ENCODE peak calls at places on chromosomes 11 and 22, in eight cellular contexts. One of them, this sample, is unnamed.

GRCh38 chr11:116890193-116890592 is 52.8 kb upstream of the APOA1 start:
- DNase-seq in neural progenitor cell: no peak
- DNase-seq in IMR-90: peak
- DNase-seq in Caco-2: no peak
- DNase-seq in endodermal cell: no peak
- DNase-seq in transverse colon: no peak
- DNase-seq in tibial nerve: no peak
- DNase-seq in astrocyte of the cerebellum: no peak
- DNase-seq in this sample: no peak

GRCh38 chr11:22558638-22559037 is 67.0 kb downstream of the FANCF start:
- DNase-seq in neural progenitor cell: no peak
- DNase-seq in IMR-90: peak
- DNase-seq in Caco-2: no peak
- DNase-seq in endodermal cell: no peak
- DNase-seq in transverse colon: no peak
- DNase-seq in tibial nerve: no peak
- DNase-seq in astrocyte of the cerebellum: no peak
- DNase-seq in this sample: no peak

GRCh38 chr11:77200869-77201268 is 72.8 kb downstream of the MYO7A start:
- DNase-seq in neural progenitor cell: no peak
- DNase-seq in IMR-90: no peak
- DNase-seq in Caco-2: no peak
- DNase-seq in endodermal cell: no peak
- DNase-seq in transverse colon: no peak
- DNase-seq in tibial nerve: no peak
- DNase-seq in astrocyte of the cerebellum: no peak
- DNase-seq in this sample: no peak

GRCh38 chr22:40904101-40904500 is 42.2 kb upstream of the DNAJB7 start:
- DNase-seq in neural progenitor cell: no peak
- DNase-seq in IMR-90: no peak
- DNase-seq in Caco-2: no peak
- DNase-seq in endodermal cell: no peak
- DNase-seq in transverse colon: no peak
- DNase-seq in tibial nerve: no peak
- DNase-seq in astrocyte of the cerebellum: no peak
- DNase-seq in this sample: no peak

GRCh38 chr11:78226684-78227680 is 38.3 kb downstream of the USP35 start:
- DNase-seq in neural progenitor cell: no peak
- DNase-seq in IMR-90: no peak
- DNase-seq in Caco-2: no peak
- DNase-seq in endodermal cell: no peak
- DNase-seq in transverse colon: no peak
- DNase-seq in tibial nerve: no peak
- DNase-seq in astrocyte of the cerebellum: no peak
- DNase-seq in this sample: no peak

GRCh38 chr22:19132153-19132552 is 1.0 kb downstream of the TSSK2 start:
- DNase-seq in neural progenitor cell: no peak
- DNase-seq in IMR-90: no peak
- DNase-seq in Caco-2: no peak
- DNase-seq in endodermal cell: no peak
- DNase-seq in transverse colon: no peak
- DNase-seq in tibial nerve: no peak
- DNase-seq in astrocyte of the cerebellum: no peak
- DNase-seq in this sample: no peak

GRCh38 chr11:83280256-83280655 is 5.9 kb downstream of the CCDC90B start:
- DNase-seq in neural progenitor cell: no peak
- DNase-seq in IMR-90: no peak
- DNase-seq in Caco-2: no peak
- DNase-seq in endodermal cell: no peak
- DNase-seq in transverse colon: no peak
- DNase-seq in tibial nerve: no peak
- DNase-seq in astrocyte of the cerebellum: no peak
- DNase-seq in this sample: no peak

GRCh38 chr11:118156531-118157185 is 4.0 kb upstream of the SCN4B start:
- DNase-seq in neural progenitor cell: peak
- DNase-seq in IMR-90: no peak
- DNase-seq in Caco-2: peak
- DNase-seq in endodermal cell: peak
- DNase-seq in transverse colon: no peak
- DNase-seq in tibial nerve: no peak
- DNase-seq in astrocyte of the cerebellum: no peak
- DNase-seq in this sample: peak

GRCh38 chr11:86954288-86955110 is 696 bp downstream of the FZD4 start:
- DNase-seq in neural progenitor cell: peak
- DNase-seq in IMR-90: no peak
- DNase-seq in Caco-2: peak
- DNase-seq in endodermal cell: peak
- DNase-seq in transverse colon: peak
- DNase-seq in tibial nerve: no peak
- DNase-seq in astrocyte of the cerebellum: no peak
- DNase-seq in this sample: no peak

GRCh38 chr11:66072518-66072917 is 2.4 kb downstream of the PACS1 start:
- DNase-seq in neural progenitor cell: no peak
- DNase-seq in IMR-90: no peak
- DNase-seq in Caco-2: no peak
- DNase-seq in endodermal cell: peak
- DNase-seq in transverse colon: no peak
- DNase-seq in tibial nerve: no peak
- DNase-seq in astrocyte of the cerebellum: no peak
- DNase-seq in this sample: no peak

GRCh38 chr11:66073669-66074068 is 3.6 kb downstream of the PACS1 start:
- DNase-seq in neural progenitor cell: no peak
- DNase-seq in IMR-90: no peak
- DNase-seq in Caco-2: no peak
- DNase-seq in endodermal cell: no peak
- DNase-seq in transverse colon: no peak
- DNase-seq in tibial nerve: no peak
- DNase-seq in astrocyte of the cerebellum: no peak
- DNase-seq in this sample: no peak

GRCh38 chr11:66069715-66070603 is at the start of gene PACS1:
- DNase-seq in neural progenitor cell: peak
- DNase-seq in IMR-90: peak
- DNase-seq in Caco-2: peak
- DNase-seq in endodermal cell: peak
- DNase-seq in transverse colon: peak
- DNase-seq in tibial nerve: peak
- DNase-seq in astrocyte of the cerebellum: no peak
- DNase-seq in this sample: peak

GRCh38 chr11:66070604-66071325 is 693 bp downstream of the PACS1 start:
- DNase-seq in neural progenitor cell: peak
- DNase-seq in IMR-90: peak
- DNase-seq in Caco-2: peak
- DNase-seq in endodermal cell: peak
- DNase-seq in transverse colon: peak
- DNase-seq in tibial nerve: no peak
- DNase-seq in astrocyte of the cerebellum: no peak
- DNase-seq in this sample: no peak

DNA sequence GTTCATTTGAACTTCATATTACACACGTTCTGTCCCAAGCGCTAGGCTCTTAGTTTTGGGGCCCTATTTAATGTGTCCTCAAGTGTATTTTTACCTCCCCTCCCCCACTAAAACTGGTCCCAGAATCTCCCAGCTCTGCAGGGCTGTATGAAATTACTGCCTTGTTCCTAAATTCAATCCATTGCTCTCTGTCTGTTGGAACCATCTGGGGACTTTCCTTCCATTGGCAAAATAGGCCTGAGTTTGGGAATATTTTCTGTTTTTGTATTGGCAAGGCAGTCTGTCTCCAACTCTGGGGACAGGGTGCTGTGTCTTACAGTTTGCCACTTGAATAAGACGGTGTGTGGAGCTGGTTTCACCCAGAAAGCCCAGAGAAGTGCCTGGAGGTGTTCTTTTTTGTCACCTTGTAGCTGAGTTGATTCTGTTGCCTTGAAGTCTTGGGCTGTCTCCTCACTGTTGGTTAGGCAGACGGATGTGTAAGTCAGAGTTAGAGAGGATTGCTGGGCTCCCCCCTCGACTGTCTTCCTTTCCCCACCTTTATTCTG is 1.3 kb downstream of the PACS1 start:
- DNase-seq in neural progenitor cell: no peak
- DNase-seq in IMR-90: no peak
- DNase-seq in Caco-2: no peak
- DNase-seq in endodermal cell: no peak
- DNase-seq in transverse colon: no peak
- DNase-seq in tibial nerve: no peak
- DNase-seq in astrocyte of the cerebellum: no peak
- DNase-seq in this sample: no peak
- H3K4me3 ChIP-seq in neural progenitor cell: peak
- H3K4me3 ChIP-seq in IMR-90: peak
- H3K4me3 ChIP-seq in Caco-2: peak
- H3K4me3 ChIP-seq in endodermal cell: peak
- H3K4me3 ChIP-seq in transverse colon: peak
- H3K4me3 ChIP-seq in tibial nerve: peak
- H3K4me3 ChIP-seq in astrocyte of the cerebellum: peak
- H3K4me3 ChIP-seq in this sample: peak

GRCh38 chr22:21762712-21763581 is 27.4 kb upstream of the YPEL1 start:
- DNase-seq in neural progenitor cell: no peak
- DNase-seq in IMR-90: no peak
- DNase-seq in Caco-2: no peak
- DNase-seq in endodermal cell: no peak
- DNase-seq in transverse colon: no peak
- DNase-seq in tibial nerve: no peak
- DNase-seq in astrocyte of the cerebellum: no peak
- DNase-seq in this sample: peak

GRCh38 chr22:21759631-21760030 is 24.0 kb upstream of the YPEL1 start:
- DNase-seq in neural progenitor cell: no peak
- DNase-seq in IMR-90: no peak
- DNase-seq in Caco-2: no peak
- DNase-seq in endodermal cell: no peak
- DNase-seq in transverse colon: no peak
- DNase-seq in tibial nerve: no peak
- DNase-seq in astrocyte of the cerebellum: no peak
- DNase-seq in this sample: no peak

GRCh38 chr22:21761994-21762680 is 26.5 kb upstream of the YPEL1 start:
- DNase-seq in neural progenitor cell: no peak
- DNase-seq in IMR-90: no peak
- DNase-seq in Caco-2: no peak
- DNase-seq in endodermal cell: no peak
- DNase-seq in transverse colon: no peak
- DNase-seq in tibial nerve: no peak
- DNase-seq in astrocyte of the cerebellum: no peak
- DNase-seq in this sample: no peak

GRCh38 chr22:21760640-21761039 is 25.0 kb upstream of the YPEL1 start:
- DNase-seq in neural progenitor cell: no peak
- DNase-seq in IMR-90: peak
- DNase-seq in Caco-2: no peak
- DNase-seq in endodermal cell: no peak
- DNase-seq in transverse colon: no peak
- DNase-seq in tibial nerve: no peak
- DNase-seq in astrocyte of the cerebellum: peak
- DNase-seq in this sample: peak

DNA sequence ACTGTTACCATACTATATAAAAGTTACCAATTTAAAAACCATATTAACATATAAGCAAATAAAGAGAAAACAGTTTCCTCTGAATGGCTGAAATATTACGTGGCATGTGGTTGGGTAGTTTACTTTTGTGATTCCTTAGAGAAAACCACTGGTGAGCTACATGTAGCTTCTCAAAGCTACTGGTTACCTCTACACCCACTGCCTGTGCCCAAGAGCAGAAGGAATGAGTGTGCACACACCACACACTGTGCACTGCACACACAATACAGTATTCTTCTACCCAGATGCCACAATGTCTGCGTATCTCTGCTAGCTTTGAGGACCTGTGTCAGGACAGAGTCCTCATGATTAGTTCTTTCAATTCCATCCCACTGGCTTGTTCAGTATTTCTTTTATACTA is 25.5 kb upstream of the YPEL1 start:
- DNase-seq in neural progenitor cell: no peak
- DNase-seq in IMR-90: peak
- DNase-seq in Caco-2: no peak
- DNase-seq in endodermal cell: no peak
- DNase-seq in transverse colon: no peak
- DNase-seq in tibial nerve: no peak
- DNase-seq in astrocyte of the cerebellum: no peak
- DNase-seq in this sample: no peak
- H3K4me3 ChIP-seq in neural progenitor cell: no peak
- H3K4me3 ChIP-seq in IMR-90: no peak
- H3K4me3 ChIP-seq in Caco-2: no peak
- H3K4me3 ChIP-seq in endodermal cell: no peak
- H3K4me3 ChIP-seq in transverse colon: no peak
- H3K4me3 ChIP-seq in tibial nerve: no peak
- H3K4me3 ChIP-seq in astrocyte of the cerebellum: no peak
- H3K4me3 ChIP-seq in this sample: no peak

GRCh38 chr11:133825156-133825555 is 20.2 kb downstream of the SPATA19 start:
- DNase-seq in neural progenitor cell: no peak
- DNase-seq in IMR-90: no peak
- DNase-seq in Caco-2: no peak
- DNase-seq in endodermal cell: no peak
- DNase-seq in transverse colon: no peak
- DNase-seq in tibial nerve: no peak
- DNase-seq in astrocyte of the cerebellum: no peak
- DNase-seq in this sample: no peak

GRCh38 chr11:133821776-133822175 is 23.5 kb downstream of the SPATA19 start:
- DNase-seq in neural progenitor cell: peak
- DNase-seq in IMR-90: no peak
- DNase-seq in Caco-2: peak
- DNase-seq in endodermal cell: peak
- DNase-seq in transverse colon: peak
- DNase-seq in tibial nerve: no peak
- DNase-seq in astrocyte of the cerebellum: no peak
- DNase-seq in this sample: peak

GRCh38 chr11:133825666-133826065 is 19.6 kb downstream of the SPATA19 start:
- DNase-seq in neural progenitor cell: no peak
- DNase-seq in IMR-90: no peak
- DNase-seq in Caco-2: no peak
- DNase-seq in endodermal cell: no peak
- DNase-seq in transverse colon: no peak
- DNase-seq in tibial nerve: no peak
- DNase-seq in astrocyte of the cerebellum: no peak
- DNase-seq in this sample: no peak

GRCh38 chr11:133824593-133824992 is 20.7 kb downstream of the SPATA19 start:
- DNase-seq in neural progenitor cell: no peak
- DNase-seq in IMR-90: no peak
- DNase-seq in Caco-2: no peak
- DNase-seq in endodermal cell: no peak
- DNase-seq in transverse colon: no peak
- DNase-seq in tibial nerve: no peak
- DNase-seq in astrocyte of the cerebellum: no peak
- DNase-seq in this sample: no peak

DNA sequence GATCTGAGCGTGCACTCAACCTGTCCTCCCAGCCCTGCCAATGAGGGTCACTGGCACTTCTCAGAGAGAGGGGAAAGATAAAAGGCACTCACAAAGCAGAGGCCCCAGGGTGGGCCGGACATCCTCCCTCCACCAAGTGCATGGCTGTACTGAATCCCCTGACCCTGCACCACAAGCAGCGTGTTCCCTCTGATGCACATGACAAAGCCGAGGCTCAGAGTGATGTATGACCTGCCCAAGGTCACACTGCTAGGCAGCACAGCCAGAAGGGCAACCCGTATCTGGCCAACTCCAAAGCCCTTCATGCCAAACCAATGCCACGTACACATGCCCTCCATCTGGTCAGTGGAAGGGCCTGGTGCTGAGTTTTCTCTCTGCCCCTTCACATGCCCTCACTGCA is 22.1 kb downstream of the SPATA19 start:
- DNase-seq in neural progenitor cell: no peak
- DNase-seq in IMR-90: no peak
- DNase-seq in Caco-2: no peak
- DNase-seq in endodermal cell: no peak
- DNase-seq in transverse colon: no peak
- DNase-seq in tibial nerve: no peak
- DNase-seq in astrocyte of the cerebellum: no peak
- DNase-seq in this sample: no peak
- H3K4me3 ChIP-seq in neural progenitor cell: no peak
- H3K4me3 ChIP-seq in IMR-90: no peak
- H3K4me3 ChIP-seq in Caco-2: no peak
- H3K4me3 ChIP-seq in endodermal cell: no peak
- H3K4me3 ChIP-seq in transverse colon: no peak
- H3K4me3 ChIP-seq in tibial nerve: no peak
- H3K4me3 ChIP-seq in astrocyte of the cerebellum: no peak
- H3K4me3 ChIP-seq in this sample: no peak

GRCh38 chr11:62688481-62688880 is 849 bp downstream of the LRRN4CL start:
- DNase-seq in neural progenitor cell: no peak
- DNase-seq in IMR-90: no peak
- DNase-seq in Caco-2: no peak
- DNase-seq in endodermal cell: no peak
- DNase-seq in transverse colon: no peak
- DNase-seq in tibial nerve: no peak
- DNase-seq in astrocyte of the cerebellum: no peak
- DNase-seq in this sample: no peak
- H3K4me3 ChIP-seq in neural progenitor cell: no peak
- H3K4me3 ChIP-seq in IMR-90: no peak
- H3K4me3 ChIP-seq in Caco-2: no peak
- H3K4me3 ChIP-seq in endodermal cell: no peak
- H3K4me3 ChIP-seq in transverse colon: no peak
- H3K4me3 ChIP-seq in tibial nerve: peak
- H3K4me3 ChIP-seq in astrocyte of the cerebellum: no peak
- H3K4me3 ChIP-seq in this sample: no peak